ENCODE peak calls at places on chromosomes 7 and 10, in six cellular contexts. One of them, this sample, is unnamed.

GRCh38 chr10:32971536-32972091 is 13.6 kb upstream of the ITGB1 start:
- DNase-seq in SJSA1: no peak
- DNase-seq in left ventricle myocardium inferior: no peak
- DNase-seq in colonic mucosa: peak; percentile 71
- DNase-seq in esophagus squamous epithelium: no peak
- DNase-seq in K562: peak; percentile 81
- DNase-seq in this sample: no peak

GRCh38 chr7:18855796-18856195 is 261.6 kb downstream of the TWIST1 start:
- DNase-seq in esophagus squamous epithelium: no peak
- DNase-seq in colonic mucosa: no peak
- DNase-seq in left ventricle myocardium inferior: no peak
- DNase-seq in K562: no peak
- DNase-seq in SJSA1: no peak
- DNase-seq in this sample: no peak

GRCh38 chr7:135232720-135233119 is 918 bp upstream of the STRA8 start:
- DNase-seq in SJSA1: no peak
- DNase-seq in K562: peak; percentile 80
- DNase-seq in esophagus squamous epithelium: no peak
- DNase-seq in left ventricle myocardium inferior: no peak
- DNase-seq in colonic mucosa: no peak
- DNase-seq in this sample: no peak

GRCh38 chr7:28378574-28379149 is 33.7 kb upstream of the CREB5 start:
- DNase-seq in esophagus squamous epithelium: no peak
- DNase-seq in left ventricle myocardium inferior: no peak
- DNase-seq in SJSA1: no peak
- DNase-seq in colonic mucosa: no peak
- DNase-seq in K562: no peak
- DNase-seq in this sample: no peak

GRCh38 chr7:108335264-108335918 is 120.8 kb downstream of the NRCAM start:
- DNase-seq in SJSA1: no peak
- DNase-seq in colonic mucosa: no peak
- DNase-seq in esophagus squamous epithelium: no peak
- DNase-seq in K562: no peak
- DNase-seq in left ventricle myocardium inferior: no peak
- DNase-seq in this sample: peak; percentile 25

GRCh38 chr7:104040666-104041065 is 51.2 kb upstream of the RELN start:
- DNase-seq in left ventricle myocardium inferior: no peak
- DNase-seq in esophagus squamous epithelium: no peak
- DNase-seq in SJSA1: no peak
- DNase-seq in K562: no peak
- DNase-seq in colonic mucosa: no peak
- DNase-seq in this sample: no peak

GRCh38 chr7:77284633-77285032 is 85.0 kb upstream of the FGL2 start:
- DNase-seq in esophagus squamous epithelium: no peak
- DNase-seq in colonic mucosa: no peak
- DNase-seq in K562: no peak
- DNase-seq in SJSA1: no peak
- DNase-seq in left ventricle myocardium inferior: no peak
- DNase-seq in this sample: no peak

GRCh38 chr7:123682690-123683089 is 27.0 kb downstream of the LMOD2 start:
- DNase-seq in SJSA1: no peak
- DNase-seq in esophagus squamous epithelium: no peak
- DNase-seq in left ventricle myocardium inferior: no peak
- DNase-seq in K562: peak; percentile 39
- DNase-seq in colonic mucosa: peak; percentile 36
- DNase-seq in this sample: no peak

GRCh38 chr7:1224093-1224702 is 8.5 kb upstream of the UNCX start:
- DNase-seq in K562: no peak
- DNase-seq in left ventricle myocardium inferior: no peak
- DNase-seq in colonic mucosa: no peak
- DNase-seq in esophagus squamous epithelium: no peak
- DNase-seq in SJSA1: no peak
- DNase-seq in this sample: no peak

GRCh38 chr7:151529842-151530241 is 10.1 kb upstream of the RHEB start:
- DNase-seq in SJSA1: no peak
- DNase-seq in left ventricle myocardium inferior: no peak
- DNase-seq in colonic mucosa: no peak
- DNase-seq in esophagus squamous epithelium: no peak
- DNase-seq in K562: no peak
- DNase-seq in this sample: no peak

GRCh38 chr7:28937103-28937502 is 21.0 kb downstream of the TRIL start:
- DNase-seq in esophagus squamous epithelium: no peak
- DNase-seq in colonic mucosa: no peak
- DNase-seq in left ventricle myocardium inferior: no peak
- DNase-seq in SJSA1: no peak
- DNase-seq in K562: no peak
- DNase-seq in this sample: no peak

GRCh38 chr7:138350103-138350700 is 109.9 kb upstream of the TRIM24 start:
- DNase-seq in SJSA1: no peak
- DNase-seq in colonic mucosa: no peak
- DNase-seq in left ventricle myocardium inferior: no peak
- DNase-seq in K562: no peak
- DNase-seq in esophagus squamous epithelium: no peak
- DNase-seq in this sample: no peak

GRCh38 chr7:139711991-139712753 is 65.6 kb downstream of the HIPK2 start:
- DNase-seq in esophagus squamous epithelium: no peak
- DNase-seq in SJSA1: no peak
- DNase-seq in K562: no peak
- DNase-seq in colonic mucosa: no peak
- DNase-seq in left ventricle myocardium inferior: no peak
- DNase-seq in this sample: no peak
- H3K36me3 ChIP-seq in esophagus squamous epithelium: peaks cover 29% of the 10 kb centered on the region
- H3K36me3 ChIP-seq in SJSA1: peaks cover 58% of the 10 kb centered on the region
- H3K36me3 ChIP-seq in K562: peaks cover 14% of the 10 kb centered on the region
- H3K36me3 ChIP-seq in colonic mucosa: no peaks in the 10 kb centered on the region
- H3K36me3 ChIP-seq in left ventricle myocardium inferior: peaks cover 35% of the 10 kb centered on the region
- H3K36me3 ChIP-seq in this sample: peaks cover 43% of the 10 kb centered on the region

GRCh38 chr10:72086466-72087391 is 1.6 kb downstream of the SPOCK2 start:
- DNase-seq in SJSA1: no peak
- DNase-seq in left ventricle myocardium inferior: peak; percentile 50
- DNase-seq in colonic mucosa: no peak
- DNase-seq in esophagus squamous epithelium: no peak
- DNase-seq in K562: no peak
- DNase-seq in this sample: no peak
- H3K4me1 ChIP-seq in SJSA1: peaks cover 9% of the 10 kb centered on the region
- H3K4me1 ChIP-seq in left ventricle myocardium inferior: peaks cover 50% of the 10 kb centered on the region
- H3K4me1 ChIP-seq in colonic mucosa: peaks cover 8% of the 10 kb centered on the region
- H3K4me1 ChIP-seq in esophagus squamous epithelium: peaks cover 18% of the 10 kb centered on the region
- H3K4me1 ChIP-seq in K562: peaks cover 28% of the 10 kb centered on the region
- H3K4me1 ChIP-seq in this sample: peaks cover 23% of the 10 kb centered on the region

GRCh38 chr10:73873843-73874215 is 526 bp downstream of the CAMK2G start:
- DNase-seq in SJSA1: no peak
- DNase-seq in left ventricle myocardium inferior: no peak
- DNase-seq in esophagus squamous epithelium: no peak
- DNase-seq in K562: peak; percentile 71
- DNase-seq in colonic mucosa: no peak
- DNase-seq in this sample: no peak

GRCh38 chr10:73876157-73876556 is 1.8 kb upstream of the CAMK2G start:
- DNase-seq in esophagus squamous epithelium: no peak
- DNase-seq in colonic mucosa: no peak
- DNase-seq in K562: no peak
- DNase-seq in left ventricle myocardium inferior: no peak
- DNase-seq in SJSA1: no peak
- DNase-seq in this sample: no peak

GRCh38 chr10:73873163-73873842 is 1.1 kb downstream of the CAMK2G start:
- DNase-seq in colonic mucosa: no peak
- DNase-seq in esophagus squamous epithelium: no peak
- DNase-seq in SJSA1: no peak
- DNase-seq in K562: no peak
- DNase-seq in left ventricle myocardium inferior: no peak
- DNase-seq in this sample: no peak

GRCh38 chr10:73875139-73875475 is 752 bp upstream of the CAMK2G start:
- DNase-seq in colonic mucosa: no peak
- DNase-seq in SJSA1: no peak
- DNase-seq in K562: no peak
- DNase-seq in left ventricle myocardium inferior: no peak
- DNase-seq in esophagus squamous epithelium: no peak
- DNase-seq in this sample: no peak

GRCh38 chr10:73874267-73875138 is at the start of gene CAMK2G:
- DNase-seq in SJSA1: peak; percentile 90
- DNase-seq in K562: peak; percentile 98
- DNase-seq in colonic mucosa: peak; percentile 87
- DNase-seq in left ventricle myocardium inferior: peak; percentile 86
- DNase-seq in esophagus squamous epithelium: peak; percentile 20
- DNase-seq in this sample: peak; percentile 57
- H3K4me3 ChIP-seq in SJSA1: peak within 1 kb of the TSS; percentile 90
- H3K4me3 ChIP-seq in K562: peak within 1 kb of the TSS; percentile 75
- H3K4me3 ChIP-seq in colonic mucosa: peak within 1 kb of the TSS; percentile 65
- H3K4me3 ChIP-seq in left ventricle myocardium inferior: peak within 1 kb of the TSS; percentile 89
- H3K4me3 ChIP-seq in esophagus squamous epithelium: peak within 1 kb of the TSS; percentile 97
- H3K4me3 ChIP-seq in this sample: peak within 1 kb of the TSS; percentile 55

GRCh38 chr7:139594911-139595476 is 71.5 kb downstream of the CLEC2L start:
- DNase-seq in left ventricle myocardium inferior: no peak
- DNase-seq in SJSA1: no peak
- DNase-seq in colonic mucosa: no peak
- DNase-seq in esophagus squamous epithelium: no peak
- DNase-seq in K562: no peak
- DNase-seq in this sample: no peak
- H3K36me3 ChIP-seq in left ventricle myocardium inferior: peaks cover 98% of the 10 kb centered on the region
- H3K36me3 ChIP-seq in SJSA1: peaks cover 71% of the 10 kb centered on the region
- H3K36me3 ChIP-seq in colonic mucosa: no peaks in the 10 kb centered on the region
- H3K36me3 ChIP-seq in esophagus squamous epithelium: peaks cover 56% of the 10 kb centered on the region
- H3K36me3 ChIP-seq in K562: peaks cover 29% of the 10 kb centered on the region
- H3K36me3 ChIP-seq in this sample: peaks cover 92% of the 10 kb centered on the region

DNA sequence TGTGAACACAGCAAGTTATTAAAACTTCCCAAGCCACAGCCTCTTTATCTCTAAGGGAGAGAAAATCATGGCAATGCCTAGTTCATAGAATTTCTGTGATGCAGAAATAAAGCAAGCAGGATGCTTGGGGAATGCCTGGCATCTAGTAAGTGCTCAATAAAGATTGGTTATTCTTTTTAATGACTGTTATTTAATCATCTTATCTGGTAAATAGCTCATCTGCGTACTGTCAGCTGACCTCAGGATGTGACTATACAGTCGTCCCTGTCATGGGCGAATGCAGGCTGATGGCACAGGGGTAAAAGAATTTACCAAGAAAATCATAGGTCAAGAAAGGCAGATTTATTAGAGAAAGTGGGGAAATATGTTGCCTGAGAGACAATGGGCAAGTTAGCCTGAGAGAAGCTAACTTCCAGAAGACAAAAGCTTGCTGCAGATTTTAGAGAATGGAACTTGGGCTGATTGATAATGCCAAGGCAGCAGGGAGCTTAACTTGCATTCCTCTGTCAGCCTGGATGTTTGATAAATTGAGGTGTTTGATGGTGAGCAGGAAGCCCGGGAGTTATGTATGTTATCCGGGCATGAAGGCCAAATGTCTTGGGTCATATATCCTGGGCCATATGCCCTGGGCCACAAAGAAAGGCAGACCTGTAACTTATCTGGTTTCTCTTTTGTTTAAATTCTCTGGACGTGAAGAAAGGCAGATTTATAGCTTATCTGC is 126.0 kb downstream of the KCNMA1 start:
- DNase-seq in K562: no peak
- DNase-seq in SJSA1: no peak
- DNase-seq in left ventricle myocardium inferior: no peak
- DNase-seq in colonic mucosa: no peak
- DNase-seq in esophagus squamous epithelium: no peak
- DNase-seq in this sample: no peak
- H3K4me1 ChIP-seq in K562: no peaks in the 10 kb centered on the region
- H3K4me1 ChIP-seq in SJSA1: peaks cover 39% of the 10 kb centered on the region
- H3K4me1 ChIP-seq in left ventricle myocardium inferior: no peaks in the 10 kb centered on the region
- H3K4me1 ChIP-seq in colonic mucosa: no peaks in the 10 kb centered on the region
- H3K4me1 ChIP-seq in esophagus squamous epithelium: peaks cover 25% of the 10 kb centered on the region
- H3K4me1 ChIP-seq in this sample: no peaks in the 10 kb centered on the region

DNA sequence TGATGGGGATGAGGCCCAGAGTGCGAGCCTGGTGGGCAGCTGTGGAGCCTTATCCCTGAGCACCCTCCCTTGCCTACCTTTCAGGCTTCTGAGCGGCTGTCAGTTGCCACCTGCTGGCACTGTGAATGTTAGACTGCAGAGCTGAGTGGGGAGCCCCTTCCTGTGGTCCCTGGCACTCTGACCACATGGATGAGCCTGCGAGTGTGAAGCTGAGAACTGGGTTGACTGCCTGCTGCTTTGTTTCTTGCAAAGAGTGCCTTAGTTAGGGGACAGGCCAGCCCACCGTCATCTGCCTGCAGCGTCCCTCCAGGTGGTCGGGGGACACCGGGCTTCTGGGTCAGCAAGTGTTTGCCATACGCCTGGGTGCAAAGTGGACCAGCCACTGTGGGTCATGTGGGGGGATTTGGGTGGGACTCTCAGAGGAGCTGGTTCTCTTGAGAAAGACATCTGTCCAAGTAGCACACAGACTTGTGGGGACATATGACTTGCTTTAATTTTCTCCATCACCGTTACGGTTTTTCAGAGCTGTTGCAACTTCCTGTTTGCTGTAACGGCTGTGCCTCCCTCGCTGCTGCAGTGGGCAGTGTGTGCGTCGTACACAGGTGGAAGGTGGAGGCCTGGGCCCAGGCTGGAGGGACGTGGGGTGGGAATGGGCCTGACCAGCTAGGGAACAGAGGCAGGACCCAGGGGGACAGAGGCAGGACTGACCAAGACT is 13.7 kb downstream of the INPP5A start:
- DNase-seq in SJSA1: no peak
- DNase-seq in esophagus squamous epithelium: no peak
- DNase-seq in colonic mucosa: no peak
- DNase-seq in K562: no peak
- DNase-seq in left ventricle myocardium inferior: no peak
- DNase-seq in this sample: no peak
- H3K4me3 ChIP-seq in SJSA1: no peak overlapping the region
- H3K4me3 ChIP-seq in esophagus squamous epithelium: no peak overlapping the region
- H3K4me3 ChIP-seq in colonic mucosa: no peak overlapping the region
- H3K4me3 ChIP-seq in K562: no peak overlapping the region
- H3K4me3 ChIP-seq in left ventricle myocardium inferior: no peak overlapping the region
- H3K4me3 ChIP-seq in this sample: no peak overlapping the region

This sample was measured in tibial nerve.